ENCODE peak calls at places on chromosomes 4 and X, in ten cellular contexts. H is cardiac muscle cell, R is endothelial cell, Z is spleen, C is left lung, X is cardiac fibroblast, Q is RWPE1, Y is HCT116, I is Calu3, G is mucosa of descending colon. F is an unnamed sample.
A peak's percentile ranks its signal among the peaks of the same experiment; 100 is the strongest.

GRCh38 chr4:52926575-52926974 is 64.5 kb downstream of the RASL11B start:
- DNase-seq in H (no peak), R (no peak), Z (no peak), C (no peak), X (no peak), Q (no peak), Y (no peak), I (no peak), G (no peak), F (no peak)

GRCh38 chrX:78747471-78747870 is at the start of gene LPAR4:
- DNase-seq in H (peak; percentile 49), R (peak; percentile 14), Z (no peak), C (no peak), X (peak; percentile 12), Q (no peak), Y (no peak), I (no peak), G (no peak), F (no peak)

GRCh38 chr4:7535619-7536018 is 100.9 kb upstream of the PSAPL1 start:
- DNase-seq in H (no peak), R (no peak), Z (no peak), C (no peak), X (no peak), Q (no peak), Y (no peak), I (no peak), G (no peak), F (no peak)

GRCh38 chr4:165343353-165344191 is 16.1 kb downstream of the MSMO1 start:
- DNase-seq in H (no peak), R (no peak), Z (no peak), C (no peak), X (no peak), Q (no peak), Y (no peak), I (no peak), G (peak; percentile 42), F (no peak)

GRCh38 chrX:134480061-134480460 is 20.1 kb downstream of the HPRT1 start:
- DNase-seq in H (peak; percentile 28), R (no peak), Z (no peak), C (no peak), X (peak; percentile 49), Q (no peak), Y (no peak), I (no peak), G (no peak), F (no peak)

GRCh38 chr4:182416101-182416500 is 172.9 kb downstream of the TENM3 start:
- DNase-seq in H (no peak), R (no peak), Z (no peak), C (no peak), X (no peak), Q (no peak), Y (no peak), I (no peak), G (no peak), F (no peak)

GRCh38 chr4:1596393-1596792 is 87.7 kb downstream of the FAM53A start:
- DNase-seq in H (no peak), R (no peak), Z (peak; percentile 41), C (no peak), X (no peak), Q (no peak), Y (no peak), I (no peak), G (no peak), F (no peak)

GRCh38 chr4:70666369-70666768 is at the start of gene JCHAIN:
- DNase-seq in H (no peak), R (no peak), Z (no peak), C (no peak), X (peak; percentile 29), Q (no peak), Y (no peak), I (no peak), G (no peak), F (no peak)

GRCh38 chr4:19947349-19947748 is 304.4 kb upstream of the SLIT2 start:
- DNase-seq in H (peak; percentile 81), R (no peak), Z (no peak), C (no peak), X (peak; percentile 85), Q (no peak), Y (no peak), I (no peak), G (no peak), F (peak; percentile 16)

GRCh38 chr4:188719794-188720193 is 580.6 kb downstream of the TRIML1 start:
- DNase-seq in H (no peak), R (no peak), Z (no peak), C (no peak), X (no peak), Q (no peak), Y (peak; percentile 6), I (no peak), G (no peak), F (no peak)

GRCh38 chrX:118373538-118373937 is 27.6 kb downstream of the WDR44 start:
- DNase-seq in H (no peak), R (no peak), Z (no peak), C (no peak), X (peak; percentile 23), Q (no peak), Y (no peak), I (no peak), G (no peak), F (no peak)

GRCh38 chrX:13651150-13651549 is 1.8 kb upstream of the TCEANC start:
- DNase-seq in H (no peak), R (no peak), Z (no peak), C (no peak), X (peak; percentile 45), Q (no peak), Y (no peak), I (no peak), G (no peak), F (no peak)

GRCh38 chr4:54513231-54513630 is 144.5 kb upstream of the KIT start:
- DNase-seq in H (peak; percentile 81), R (no peak), Z (no peak), C (no peak), X (peak; percentile 92), Q (peak; percentile 66), Y (no peak), I (no peak), G (no peak), F (peak; percentile 12)

GRCh38 chr4:10201356-10202223 is 85.0 kb upstream of the WDR1 start:
- DNase-seq in H (no peak), R (no peak), Z (no peak), C (no peak), X (no peak), Q (no peak), Y (no peak), I (no peak), G (no peak), F (no peak)

GRCh38 chr4:176775326-176775725 is 17.4 kb downstream of the VEGFC start:
- DNase-seq in H (peak; percentile 40), R (no peak), Z (no peak), C (no peak), X (no peak), Q (no peak), Y (no peak), I (no peak), G (no peak), F (no peak)

GRCh38 chr4:30769093-30769492 is 48.9 kb downstream of the PCDH7 start:
- DNase-seq in H (no peak), R (peak; percentile 3), Z (peak; percentile 71), C (no peak), X (no peak), Q (no peak), Y (no peak), I (no peak), G (no peak), F (no peak)

GRCh38 chrX:53538781-53539180 is 104.6 kb upstream of the HSD17B10 start:
- DNase-seq in H (no peak), R (no peak), Z (no peak), C (no peak), X (no peak), Q (no peak), Y (no peak), I (no peak), G (no peak), F (no peak)

GRCh38 chr4:73250642-73251041 is 8.0 kb downstream of the ANKRD17 start:
- DNase-seq in H (no peak), R (no peak), Z (no peak), C (no peak), X (no peak), Q (no peak), Y (no peak), I (no peak), G (no peak), F (no peak)
- TF ChIP-seq CTCF in H (no peak), R (no peak), Z (no peak), C (no peak), X (no peak), Q (no peak), Y (no peak), I (no peak), G (no peak), F (no peak)

DNA sequence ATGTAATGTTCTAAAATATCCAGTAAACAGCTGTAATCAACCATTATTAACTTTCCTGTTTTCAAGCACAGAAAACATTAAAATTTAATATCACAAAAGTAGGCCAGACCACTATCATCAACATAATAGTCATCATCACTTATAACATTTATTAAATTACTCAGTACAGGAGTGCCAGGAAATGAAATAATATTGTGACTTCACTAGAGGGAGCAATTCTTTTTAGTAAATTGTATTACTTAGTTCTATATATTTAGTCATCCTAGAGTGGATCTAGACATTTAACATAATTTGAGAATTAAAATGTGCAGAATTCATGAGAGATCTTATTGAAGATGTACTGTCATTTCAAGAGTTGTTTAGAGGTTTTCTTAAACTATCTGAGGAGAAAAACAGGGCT is 33.6 kb downstream of the PITX2 start:
- DNase-seq in H (peak; percentile 16), R (no peak), Z (no peak), C (no peak), X (peak; percentile 19), Q (no peak), Y (no peak), I (no peak), G (no peak), F (no peak)
- TF ChIP-seq CTCF in H (peak; percentile 36), R (peak; percentile 24), Z (no peak), C (no peak), X (no peak), Q (peak; percentile 21), Y (no peak), I (no peak), G (no peak), F (no peak)

GRCh38 chr4:87505862-87506261 is 23.3 kb downstream of the SPARCL1 start:
- DNase-seq in H (no peak), R (no peak), Z (no peak), C (no peak), X (no peak), Q (no peak), Y (no peak), I (no peak), G (no peak), F (no peak)
- TF ChIP-seq CTCF in H (peak; percentile 12), R (no peak), Z (no peak), C (no peak), X (no peak), Q (peak; percentile 12), Y (peak; percentile 56), I (no peak), G (no peak), F (no peak)

DNA sequence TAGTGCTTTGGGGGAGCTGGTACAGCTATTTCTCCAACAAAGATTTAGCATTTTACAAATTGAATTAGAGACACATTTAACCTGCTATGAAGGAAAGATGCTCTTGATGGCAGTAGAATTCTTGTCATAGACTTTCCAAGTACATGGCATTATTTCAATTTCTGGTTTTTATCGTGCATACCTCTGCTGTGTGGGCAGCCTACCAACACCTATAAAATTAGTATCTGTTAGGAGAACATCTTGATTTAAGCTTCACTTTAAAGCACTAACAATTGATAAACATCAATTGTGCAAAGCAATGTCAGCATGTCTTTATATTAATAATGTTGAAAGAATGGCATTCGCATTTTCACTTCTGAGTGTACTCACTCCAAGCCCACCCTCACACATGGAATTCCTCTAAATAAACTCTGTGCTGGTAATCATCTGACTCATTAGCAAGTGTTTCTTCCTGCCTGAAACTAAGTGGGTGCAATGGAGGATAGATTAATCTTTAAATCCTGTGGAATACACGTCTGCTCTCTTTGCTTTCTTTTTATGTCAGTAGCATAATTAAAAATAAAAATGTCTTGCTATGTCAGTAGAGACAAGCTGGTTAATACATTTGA is 279.8 kb upstream of the MAGEB18 start:
- DNase-seq in H (peak; percentile 41), R (no peak), Z (no peak), C (no peak), X (peak; percentile 38), Q (no peak), Y (no peak), I (no peak), G (no peak), F (no peak)
- TF ChIP-seq CTCF in H (peak; percentile 18), R (no peak), Z (no peak), C (no peak), X (peak; percentile 20), Q (no peak), Y (no peak), I (no peak), G (no peak), F (no peak)